ENCODE peak calls at places on chromosomes 16 and 17, in eight cellular contexts. I is AG10803, D is psoas muscle, J is fibroblast of lung, X is ascending aorta, B is A549, T is pancreas, C is heart left ventricle. Y is an unnamed sample.

GRCh38 chr16:24834459-24835335 is 11.1 kb upstream of the SLC5A11 start:
- DNase-seq in J (peak), B (peak), D (no peak), X (no peak), T (no peak), C (no peak), I (peak), Y (no peak)

GRCh38 chr17:7407483-7408231 is at the start of gene NLGN2:
- DNase-seq in T (no peak), I (no peak), J (no peak), C (no peak), D (no peak), X (no peak), B (no peak), Y (no peak)

GRCh38 chr17:38464251-38464722 is 36.0 kb downstream of the ARHGAP23 start:
- DNase-seq in J (no peak), T (no peak), C (peak), I (peak), X (peak), B (no peak), D (peak), Y (no peak)

GRCh38 chr17:50027639-50028206 is 28.2 kb upstream of the ITGA3 start:
- DNase-seq in J (peak), I (peak), X (peak), B (peak), T (no peak), C (peak), D (peak), Y (no peak)

GRCh38 chr17:50542795-50543774 is 3.9 kb upstream of the SPATA20 start:
- DNase-seq in X (no peak), B (peak), D (no peak), C (no peak), I (no peak), T (peak), J (no peak), Y (peak)

GRCh38 chr17:49972486-49973270 is 3.7 kb downstream of the DLX4 start:
- DNase-seq in C (no peak), I (no peak), J (no peak), D (no peak), B (no peak), T (no peak), X (no peak), Y (no peak)

GRCh38 chr16:2719328-2720062 is 529 bp downstream of the PRSS27 start:
- DNase-seq in T (peak), D (no peak), J (no peak), B (no peak), X (no peak), I (no peak), C (peak), Y (peak)

GRCh38 chr16:77564791-77565390 is 130.1 kb upstream of the ADAMTS18 start:
- DNase-seq in C (no peak), J (peak), I (peak), T (no peak), D (no peak), B (no peak), X (no peak), Y (no peak)

GRCh38 chr17:81706232-81706611 is 3.1 kb downstream of the MRPL12 start:
- DNase-seq in I (no peak), X (no peak), T (no peak), B (no peak), J (no peak), C (no peak), D (no peak), Y (no peak)

GRCh38 chr16:4733747-4734062 is 366 bp downstream of the ANKS3 start:
- DNase-seq in B (peak), C (no peak), D (peak), X (no peak), J (no peak), T (no peak), I (no peak), Y (no peak)

GRCh38 chr16:27319257-27319965 is 5.6 kb downstream of the IL4R start:
- DNase-seq in B (no peak), T (no peak), X (no peak), I (no peak), C (no peak), D (no peak), J (no peak), Y (no peak)

GRCh38 chr17:81027591-81028505 is 7.1 kb upstream of the BAIAP2 start:
- DNase-seq in J (no peak), X (no peak), T (no peak), B (no peak), C (no peak), D (peak), I (no peak), Y (no peak)

GRCh38 chr16:30903002-30903401 is 6.6 kb downstream of the CTF1 start:
- DNase-seq in B (no peak), J (no peak), I (no peak), X (no peak), C (no peak), T (no peak), D (no peak), Y (no peak)

GRCh38 chr17:32936157-32936893 is 8.4 kb downstream of the TMEM98 start:
- DNase-seq in T (no peak), I (no peak), C (no peak), X (no peak), J (no peak), D (no peak), B (no peak), Y (no peak)

GRCh38 chr17:35612924-35613521 is 25.9 kb downstream of the AP2B1 start:
- DNase-seq in J (peak), T (no peak), D (peak), X (no peak), B (no peak), C (no peak), I (peak), Y (no peak)
- TF ChIP-seq CTCF in J (peak), T (no peak), D (peak), X (peak), B (peak), C (peak), I (peak), Y (peak)

GRCh38 chr16:48156790-48157209 is 1.0 kb upstream of the ABCC12 start:
- DNase-seq in I (peak), X (peak), J (peak), C (peak), T (peak), B (peak), D (peak), Y (peak)
- H3K4me3 ChIP-seq in I (no peak), X (no peak), J (no peak), C (no peak), T (no peak), B (no peak), D (peak), Y (no peak)

GRCh38 chr16:18984425-18985005 is 781 bp downstream of the TMC7 start:
- DNase-seq in J (no peak), B (no peak), X (no peak), I (no peak), T (no peak), D (no peak), C (no peak), Y (no peak)

GRCh38 chr16:18979936-18980335 is 3.8 kb upstream of the TMC7 start:
- DNase-seq in D (no peak), B (no peak), T (no peak), X (no peak), J (no peak), C (no peak), I (no peak), Y (no peak)

GRCh38 chr16:18983565-18984424 is at the start of gene TMC7:
- DNase-seq in T (peak), X (no peak), J (peak), D (peak), B (peak), C (peak), I (peak), Y (no peak)
- TF ChIP-seq CTCF in T (no peak), X (peak), J (peak), D (peak), B (peak), C (peak), I (peak), Y (peak)

DNA sequence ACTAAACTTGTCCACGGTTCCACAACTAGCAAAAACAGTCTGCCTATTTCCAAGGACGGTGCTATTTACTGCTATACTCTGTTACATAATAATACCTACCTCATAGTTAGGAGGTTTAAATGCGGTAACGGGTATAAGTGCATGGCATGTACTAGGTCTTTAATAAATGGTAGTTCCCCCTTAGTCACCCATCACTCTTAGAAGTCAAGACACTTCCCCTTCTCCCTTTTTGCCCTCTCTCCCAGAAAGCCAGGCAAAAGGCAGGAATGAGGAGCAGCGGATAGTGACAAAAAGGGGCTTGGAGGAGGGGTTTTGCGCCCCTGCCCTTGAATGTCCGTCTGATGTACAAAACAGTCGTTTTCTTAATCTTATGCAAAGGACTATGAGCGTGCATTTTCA is 1.1 kb upstream of the LSM12 start:
- DNase-seq in I (no peak), X (no peak), B (no peak), J (no peak), D (no peak), T (no peak), C (no peak), Y (no peak)
- H3K4me3 ChIP-seq in I (no peak), X (no peak), B (no peak), J (no peak), D (no peak), T (no peak), C (no peak), Y (no peak)

GRCh38 chr17:29042026-29042678 is 789 bp upstream of the PIPOX start:
- DNase-seq in I (no peak), D (no peak), J (no peak), X (no peak), C (no peak), T (no peak), B (no peak), Y (no peak)

GRCh38 chr17:29045026-29045425 is 2.1 kb downstream of the PIPOX start:
- DNase-seq in B (no peak), J (no peak), I (no peak), T (no peak), X (no peak), C (no peak), D (no peak), Y (no peak)

GRCh38 chr17:29041091-29041490 is 1.9 kb upstream of the PIPOX start:
- DNase-seq in B (no peak), I (no peak), D (no peak), J (no peak), C (no peak), X (no peak), T (no peak), Y (no peak)

GRCh38 chr17:29043539-29044165 is 711 bp downstream of the PIPOX start:
- DNase-seq in I (no peak), B (no peak), J (no peak), C (no peak), D (no peak), T (no peak), X (no peak), Y (no peak)

GRCh38 chr17:29042679-29043538 is at the start of gene PIPOX:
- DNase-seq in X (no peak), T (peak), C (no peak), D (no peak), B (no peak), J (peak), I (no peak), Y (no peak)
- TF ChIP-seq CTCF in X (no peak), T (no peak), C (no peak), D (no peak), B (no peak), J (peak), I (no peak), Y (no peak)

Y was measured in LNCaP clone FGC.